ENCODE peak calls at places on chromosome 16, in nine cellular contexts. One of them, this sample, is unnamed.

GRCh38 chr16:23754594-23755483 is at the start of gene CHP2:
- DNase-seq in cardiac muscle cell: peak; percentile 6
- DNase-seq in foreskin fibroblast: no peak
- DNase-seq in endodermal cell: peak; percentile 64
- DNase-seq in IMR-90: no peak
- DNase-seq in GM10248: no peak
- DNase-seq in nephron progenitor cell: peak; percentile 37
- DNase-seq in hepatocyte: peak; percentile 32
- DNase-seq in progenitor cell of endocrine pancreas: no peak
- DNase-seq in this sample: peak; percentile 38

GRCh38 chr16:26816266-26816665 is 250.5 kb upstream of the C16orf82 start:
- DNase-seq in cardiac muscle cell: no peak
- DNase-seq in hepatocyte: no peak
- DNase-seq in GM10248: no peak
- DNase-seq in IMR-90: no peak
- DNase-seq in endodermal cell: no peak
- DNase-seq in foreskin fibroblast: peak; percentile 4
- DNase-seq in nephron progenitor cell: no peak
- DNase-seq in progenitor cell of endocrine pancreas: no peak
- DNase-seq in this sample: no peak

GRCh38 chr16:70694088-70694487 is 8.2 kb upstream of the MTSS2 start:
- DNase-seq in nephron progenitor cell: no peak
- DNase-seq in GM10248: no peak
- DNase-seq in progenitor cell of endocrine pancreas: no peak
- DNase-seq in cardiac muscle cell: no peak
- DNase-seq in endodermal cell: peak; percentile 87
- DNase-seq in foreskin fibroblast: peak; percentile 89
- DNase-seq in IMR-90: peak; percentile 78
- DNase-seq in hepatocyte: no peak
- DNase-seq in this sample: no peak

GRCh38 chr16:12141556-12141955 is 165.0 kb downstream of the SNX29 start:
- DNase-seq in GM10248: no peak
- DNase-seq in endodermal cell: no peak
- DNase-seq in foreskin fibroblast: no peak
- DNase-seq in hepatocyte: no peak
- DNase-seq in progenitor cell of endocrine pancreas: no peak
- DNase-seq in nephron progenitor cell: no peak
- DNase-seq in IMR-90: peak; percentile 24
- DNase-seq in cardiac muscle cell: no peak
- DNase-seq in this sample: no peak

GRCh38 chr16:1610841-1611653 is 825 bp downstream of the IFT140 start:
- DNase-seq in endodermal cell: no peak
- DNase-seq in IMR-90: no peak
- DNase-seq in foreskin fibroblast: peak; percentile 2
- DNase-seq in GM10248: no peak
- DNase-seq in nephron progenitor cell: no peak
- DNase-seq in progenitor cell of endocrine pancreas: peak; percentile 21
- DNase-seq in hepatocyte: no peak
- DNase-seq in cardiac muscle cell: no peak
- DNase-seq in this sample: no peak

GRCh38 chr16:53598513-53599266 is 95.7 kb upstream of the AKTIP start:
- DNase-seq in nephron progenitor cell: no peak
- DNase-seq in GM10248: no peak
- DNase-seq in IMR-90: no peak
- DNase-seq in progenitor cell of endocrine pancreas: no peak
- DNase-seq in foreskin fibroblast: no peak
- DNase-seq in hepatocyte: no peak
- DNase-seq in cardiac muscle cell: no peak
- DNase-seq in endodermal cell: no peak
- DNase-seq in this sample: no peak

GRCh38 chr16:52580488-52580887 is 33.5 kb upstream of the TOX3 start:
- DNase-seq in endodermal cell: no peak
- DNase-seq in nephron progenitor cell: no peak
- DNase-seq in progenitor cell of endocrine pancreas: no peak
- DNase-seq in hepatocyte: no peak
- DNase-seq in GM10248: no peak
- DNase-seq in foreskin fibroblast: no peak
- DNase-seq in cardiac muscle cell: peak; percentile 38
- DNase-seq in IMR-90: no peak
- DNase-seq in this sample: no peak

GRCh38 chr16:81708459-81709368 is 70.4 kb upstream of the PLCG2 start:
- DNase-seq in IMR-90: no peak
- DNase-seq in GM10248: no peak
- DNase-seq in foreskin fibroblast: no peak
- DNase-seq in hepatocyte: no peak
- DNase-seq in cardiac muscle cell: no peak
- DNase-seq in endodermal cell: no peak
- DNase-seq in progenitor cell of endocrine pancreas: no peak
- DNase-seq in nephron progenitor cell: no peak
- DNase-seq in this sample: no peak

GRCh38 chr16:78633551-78633950 is 534.1 kb downstream of the WWOX start:
- DNase-seq in hepatocyte: no peak
- DNase-seq in endodermal cell: no peak
- DNase-seq in IMR-90: no peak
- DNase-seq in GM10248: no peak
- DNase-seq in cardiac muscle cell: no peak
- DNase-seq in nephron progenitor cell: no peak
- DNase-seq in progenitor cell of endocrine pancreas: no peak
- DNase-seq in foreskin fibroblast: no peak
- DNase-seq in this sample: no peak

GRCh38 chr16:15811778-15812750 is 44.8 kb downstream of the MYH11 start:
- DNase-seq in hepatocyte: peak; percentile 58
- DNase-seq in nephron progenitor cell: no peak
- DNase-seq in IMR-90: peak; percentile 86
- DNase-seq in endodermal cell: peak; percentile 66
- DNase-seq in cardiac muscle cell: peak; percentile 94
- DNase-seq in progenitor cell of endocrine pancreas: no peak
- DNase-seq in foreskin fibroblast: peak; percentile 89
- DNase-seq in GM10248: no peak
- DNase-seq in this sample: no peak

GRCh38 chr16:88022076-88023042 is 71.1 kb downstream of the BANP start:
- DNase-seq in nephron progenitor cell: no peak
- DNase-seq in foreskin fibroblast: no peak
- DNase-seq in GM10248: no peak
- DNase-seq in cardiac muscle cell: no peak
- DNase-seq in IMR-90: no peak
- DNase-seq in endodermal cell: no peak
- DNase-seq in progenitor cell of endocrine pancreas: no peak
- DNase-seq in hepatocyte: no peak
- DNase-seq in this sample: no peak

GRCh38 chr16:53089434-53090270 is 34.9 kb downstream of the CHD9 start:
- DNase-seq in hepatocyte: peak; percentile 32
- DNase-seq in GM10248: no peak
- DNase-seq in progenitor cell of endocrine pancreas: no peak
- DNase-seq in IMR-90: no peak
- DNase-seq in endodermal cell: no peak
- DNase-seq in cardiac muscle cell: no peak
- DNase-seq in foreskin fibroblast: no peak
- DNase-seq in nephron progenitor cell: no peak
- DNase-seq in this sample: no peak

GRCh38 chr16:48629016-48629415 is 19.0 kb upstream of the N4BP1 start:
- DNase-seq in GM10248: no peak
- DNase-seq in cardiac muscle cell: no peak
- DNase-seq in foreskin fibroblast: no peak
- DNase-seq in nephron progenitor cell: no peak
- DNase-seq in progenitor cell of endocrine pancreas: no peak
- DNase-seq in hepatocyte: no peak
- DNase-seq in endodermal cell: no peak
- DNase-seq in IMR-90: no peak
- DNase-seq in this sample: no peak
- TF ChIP-seq CTCF in GM10248: no peak
- TF ChIP-seq CTCF in cardiac muscle cell: no peak
- TF ChIP-seq CTCF in foreskin fibroblast: no peak
- TF ChIP-seq CTCF in nephron progenitor cell: no peak
- TF ChIP-seq CTCF in progenitor cell of endocrine pancreas: no peak
- TF ChIP-seq CTCF in hepatocyte: no peak
- TF ChIP-seq CTCF in endodermal cell: no peak
- TF ChIP-seq CTCF in IMR-90: no peak
- TF ChIP-seq CTCF in this sample: no peak

GRCh38 chr16:69567031-69567680 is 1.4 kb downstream of the NFAT5 start:
- DNase-seq in cardiac muscle cell: peak; percentile 66
- DNase-seq in endodermal cell: peak; percentile 68
- DNase-seq in nephron progenitor cell: peak; percentile 15
- DNase-seq in GM10248: peak; percentile 54
- DNase-seq in hepatocyte: peak; percentile 57
- DNase-seq in IMR-90: peak; percentile 33
- DNase-seq in progenitor cell of endocrine pancreas: no peak
- DNase-seq in foreskin fibroblast: no peak
- DNase-seq in this sample: peak; percentile 58
- TF ChIP-seq CTCF in cardiac muscle cell: peak; percentile 17
- TF ChIP-seq CTCF in endodermal cell: peak; percentile 31
- TF ChIP-seq CTCF in nephron progenitor cell: no peak
- TF ChIP-seq CTCF in GM10248: peak; percentile 15
- TF ChIP-seq CTCF in hepatocyte: peak; percentile 27
- TF ChIP-seq CTCF in IMR-90: peak; percentile 19
- TF ChIP-seq CTCF in progenitor cell of endocrine pancreas: peak; percentile 41
- TF ChIP-seq CTCF in foreskin fibroblast: peak; percentile 14
- TF ChIP-seq CTCF in this sample: no peak

GRCh38 chr16:9138731-9139501 is 47.5 kb downstream of the HAPSTR1 start:
- DNase-seq in cardiac muscle cell: peak; percentile 84
- DNase-seq in progenitor cell of endocrine pancreas: peak; percentile 68
- DNase-seq in foreskin fibroblast: peak; percentile 39
- DNase-seq in hepatocyte: peak; percentile 82
- DNase-seq in endodermal cell: peak; percentile 94
- DNase-seq in GM10248: peak; percentile 72
- DNase-seq in IMR-90: peak; percentile 58
- DNase-seq in nephron progenitor cell: peak; percentile 85
- DNase-seq in this sample: peak; percentile 61
- TF ChIP-seq CTCF in cardiac muscle cell: peak; percentile 99
- TF ChIP-seq CTCF in progenitor cell of endocrine pancreas: peak; percentile 88
- TF ChIP-seq CTCF in foreskin fibroblast: peak; percentile 98
- TF ChIP-seq CTCF in hepatocyte: peak; percentile 93
- TF ChIP-seq CTCF in endodermal cell: peak; percentile 96
- TF ChIP-seq CTCF in GM10248: peak; percentile 97
- TF ChIP-seq CTCF in IMR-90: peak; percentile 83
- TF ChIP-seq CTCF in nephron progenitor cell: peak; percentile 90
- TF ChIP-seq CTCF in this sample: peak; percentile 92

GRCh38 chr16:46689492-46690280 is at the start of gene ORC6:
- DNase-seq in GM10248: peak; percentile 96
- DNase-seq in IMR-90: peak; percentile 95
- DNase-seq in hepatocyte: peak; percentile 98
- DNase-seq in foreskin fibroblast: peak; percentile 92
- DNase-seq in progenitor cell of endocrine pancreas: peak; percentile 93
- DNase-seq in nephron progenitor cell: peak; percentile 99
- DNase-seq in endodermal cell: peak; percentile 98
- DNase-seq in cardiac muscle cell: peak; percentile 98
- DNase-seq in this sample: peak; percentile 97

GRCh38 chr16:46688657-46689491 is at the start of gene VPS35:
- DNase-seq in foreskin fibroblast: peak; percentile 98
- DNase-seq in cardiac muscle cell: peak; percentile 100
- DNase-seq in hepatocyte: peak; percentile 100
- DNase-seq in endodermal cell: peak; percentile 100
- DNase-seq in progenitor cell of endocrine pancreas: peak; percentile 100
- DNase-seq in nephron progenitor cell: peak; percentile 100
- DNase-seq in GM10248: peak; percentile 96
- DNase-seq in IMR-90: peak; percentile 98
- DNase-seq in this sample: peak; percentile 95

GRCh38 chr16:46687486-46687885 is 1.5 kb downstream of the VPS35 start:
- DNase-seq in GM10248: no peak
- DNase-seq in foreskin fibroblast: no peak
- DNase-seq in hepatocyte: peak; percentile 6
- DNase-seq in IMR-90: no peak
- DNase-seq in nephron progenitor cell: no peak
- DNase-seq in cardiac muscle cell: no peak
- DNase-seq in endodermal cell: no peak
- DNase-seq in progenitor cell of endocrine pancreas: no peak
- DNase-seq in this sample: no peak

GRCh38 chr16:46686815-46687473 is 2.0 kb downstream of the VPS35 start:
- DNase-seq in nephron progenitor cell: no peak
- DNase-seq in endodermal cell: no peak
- DNase-seq in IMR-90: no peak
- DNase-seq in hepatocyte: no peak
- DNase-seq in foreskin fibroblast: no peak
- DNase-seq in cardiac muscle cell: no peak
- DNase-seq in GM10248: no peak
- DNase-seq in progenitor cell of endocrine pancreas: no peak
- DNase-seq in this sample: no peak

DNA sequence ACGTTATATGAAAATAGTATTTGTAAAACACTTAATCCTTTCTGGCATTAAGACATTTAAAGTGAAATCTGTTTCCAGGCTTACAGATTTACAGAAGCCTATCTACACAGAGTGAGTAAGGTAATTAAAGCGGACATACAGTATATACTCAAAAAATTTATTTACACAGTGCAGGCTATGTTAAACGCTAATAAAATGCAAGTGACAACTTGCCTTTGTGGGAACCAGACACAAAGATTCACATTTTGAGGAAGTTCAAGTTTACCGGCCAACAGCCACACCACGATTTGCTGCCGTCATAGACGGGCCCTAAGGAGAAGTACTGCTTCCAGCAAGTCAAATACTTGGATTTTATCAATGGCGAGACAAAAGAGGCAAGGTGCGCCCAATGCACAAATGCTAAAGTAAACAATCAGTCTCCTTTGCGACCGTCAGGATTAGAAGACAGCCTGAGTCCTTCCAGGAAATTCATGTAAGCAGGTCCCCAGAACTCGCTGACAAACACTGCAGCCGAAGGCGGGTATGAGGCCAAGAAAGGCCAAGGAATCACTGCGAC is 799 bp downstream of the VPS35 start:
- DNase-seq in nephron progenitor cell: no peak
- DNase-seq in hepatocyte: no peak
- DNase-seq in IMR-90: peak; percentile 20
- DNase-seq in progenitor cell of endocrine pancreas: no peak
- DNase-seq in cardiac muscle cell: no peak
- DNase-seq in GM10248: no peak
- DNase-seq in endodermal cell: no peak
- DNase-seq in foreskin fibroblast: no peak
- DNase-seq in this sample: no peak
- TF ChIP-seq CTCF in nephron progenitor cell: peak; percentile 32
- TF ChIP-seq CTCF in hepatocyte: no peak
- TF ChIP-seq CTCF in IMR-90: no peak
- TF ChIP-seq CTCF in progenitor cell of endocrine pancreas: peak; percentile 67
- TF ChIP-seq CTCF in cardiac muscle cell: peak; percentile 29
- TF ChIP-seq CTCF in GM10248: no peak
- TF ChIP-seq CTCF in endodermal cell: no peak
- TF ChIP-seq CTCF in foreskin fibroblast: no peak
- TF ChIP-seq CTCF in this sample: no peak

GRCh38 chr16:56450901-56451752 is at the start of the genes NUDT21 and OGFOD1:
- DNase-seq in cardiac muscle cell: peak; percentile 98
- DNase-seq in GM10248: peak; percentile 100
- DNase-seq in nephron progenitor cell: peak; percentile 86
- DNase-seq in progenitor cell of endocrine pancreas: peak; percentile 78
- DNase-seq in foreskin fibroblast: peak; percentile 98
- DNase-seq in hepatocyte: peak; percentile 98
- DNase-seq in IMR-90: peak; percentile 98
- DNase-seq in endodermal cell: peak; percentile 97
- DNase-seq in this sample: peak; percentile 95
- TF ChIP-seq CTCF in cardiac muscle cell: no peak
- TF ChIP-seq CTCF in GM10248: no peak
- TF ChIP-seq CTCF in nephron progenitor cell: no peak
- TF ChIP-seq CTCF in progenitor cell of endocrine pancreas: no peak
- TF ChIP-seq CTCF in foreskin fibroblast: no peak
- TF ChIP-seq CTCF in hepatocyte: no peak
- TF ChIP-seq CTCF in IMR-90: no peak
- TF ChIP-seq CTCF in endodermal cell: no peak
- TF ChIP-seq CTCF in this sample: no peak

This sample was measured in GM20000.